ENCODE peak calls at places on chromosomes 2 and 18, in eight cellular contexts. P is T-helper 2 cell; B is foreskin melanocyte; Q is mesothelial cell of epicardium; E is stimulated activated CD4-positive, alpha-beta T cell treated with anti-CD3 and anti-CD28 coated beads, Interleukin-2, amount 100 ng/mL, for 48 hours; F is ovary; N is uterus; H is kidney epithelial cell. U is an unnamed sample.

GRCh38 chr2:60707750-60708371 is 48.2 kb upstream of the PAPOLG start:
- DNase-seq in P (peak), B (peak), Q (no peak), E (no peak), F (no peak), N (no peak), H (no peak), U (no peak)

GRCh38 chr2:47049502-47049901 is 105.6 kb downstream of the STPG4 start:
- DNase-seq in P (no peak), B (no peak), Q (no peak), E (no peak), F (no peak), N (no peak), H (no peak), U (no peak)

GRCh38 chr2:133475610-133476009 is 92.7 kb downstream of the NCKAP5 start:
- DNase-seq in P (no peak), B (no peak), Q (no peak), E (no peak), F (no peak), N (no peak), H (no peak), U (no peak)

GRCh38 chr18:35715139-35715538 is 133.6 kb downstream of the GALNT1 start:
- DNase-seq in P (no peak), B (no peak), Q (no peak), E (no peak), F (no peak), N (no peak), H (no peak), U (no peak)

GRCh38 chr18:44700652-44701051 is 20.0 kb downstream of the SETBP1 start:
- DNase-seq in P (no peak), B (no peak), Q (no peak), E (no peak), F (peak), N (peak), H (no peak), U (no peak)

GRCh38 chr2:239400000-239400831 is 604 bp downstream of the HDAC4 start:
- DNase-seq in P (no peak), B (no peak), Q (no peak), E (no peak), F (no peak), N (no peak), H (no peak), U (no peak)

GRCh38 chr2:191041418-191042161 is 27.6 kb upstream of the STAT1 start:
- DNase-seq in P (no peak), B (no peak), Q (no peak), E (no peak), F (no peak), N (no peak), H (no peak), U (no peak)

GRCh38 chr2:226031078-226031937 is 631.8 kb downstream of the NYAP2 start:
- DNase-seq in P (no peak), B (peak), Q (peak), E (peak), F (peak), N (peak), H (peak), U (peak)

GRCh38 chr18:67192535-67192934 is 324.0 kb downstream of the DSEL start:
- DNase-seq in P (no peak), B (no peak), Q (no peak), E (no peak), F (no peak), N (no peak), H (no peak), U (no peak)

GRCh38 chr2:59961733-59962132 is 591.7 kb downstream of the BCL11A start:
- DNase-seq in P (no peak), B (no peak), Q (no peak), E (no peak), F (no peak), N (no peak), H (no peak), U (no peak)

GRCh38 chr2:179842498-179843153 is 18.8 kb downstream of the ZNF385B start:
- DNase-seq in P (no peak), B (no peak), Q (no peak), E (no peak), F (no peak), N (no peak), H (no peak), U (no peak)

GRCh38 chr18:45901654-45902210 is 65.4 kb downstream of the EPG5 start:
- DNase-seq in P (no peak), B (no peak), Q (no peak), E (no peak), F (no peak), N (no peak), H (no peak), U (no peak)

GRCh38 chr2:232609607-232610006 is 23.8 kb upstream of the EFHD1 start:
- DNase-seq in P (no peak), B (no peak), Q (no peak), E (no peak), F (no peak), N (no peak), H (no peak), U (no peak)

GRCh38 chr2:174553811-174554493 is 43.7 kb downstream of the WIPF1 start:
- DNase-seq in P (peak), B (no peak), Q (no peak), E (no peak), F (no peak), N (no peak), H (no peak), U (no peak)

GRCh38 chr2:195961873-195962272 is 106.8 kb downstream of the DNAH7 start:
- DNase-seq in P (no peak), B (no peak), Q (no peak), E (no peak), F (no peak), N (no peak), H (no peak), U (no peak)

GRCh38 chr18:28108801-28109200 is 68.1 kb downstream of the CDH2 start:
- DNase-seq in P (no peak), B (no peak), Q (no peak), E (no peak), F (no peak), N (no peak), H (no peak), U (no peak)

GRCh38 chr18:35409921-35410320 is 32.8 kb upstream of the ZNF396 start:
- DNase-seq in P (no peak), B (no peak), Q (no peak), E (no peak), F (no peak), N (no peak), H (no peak), U (no peak)

GRCh38 chr18:70907673-70908072 is 618.8 kb downstream of the SOCS6 start:
- DNase-seq in P (no peak), B (no peak), Q (no peak), E (no peak), F (no peak), N (no peak), H (no peak), U (no peak)

GRCh38 chr2:70992945-70993688 is 1.6 kb downstream of the TEX261 start:
- DNase-seq in P (no peak), B (no peak), Q (peak), E (no peak), F (no peak), N (no peak), H (no peak), U (no peak)

GRCh38 chr2:105294844-105295481 is 34.6 kb downstream of the TGFBRAP1 start:
- DNase-seq in P (no peak), B (peak), Q (peak), E (peak), F (peak), N (no peak), H (no peak), U (no peak)

GRCh38 chr2:486381-486780 is 190.8 kb downstream of the TMEM18 start:
- DNase-seq in P (no peak), B (no peak), Q (no peak), E (no peak), F (no peak), N (no peak), H (no peak), U (no peak)

GRCh38 chr2:218879881-218880748 is 537 bp upstream of the WNT10A start:
- DNase-seq in P (peak), B (no peak), Q (peak), E (peak), F (no peak), N (no peak), H (no peak), U (no peak)

GRCh38 chr2:84378960-84379359 is 80.1 kb downstream of the SUCLG1 start:
- DNase-seq in P (no peak), B (no peak), Q (no peak), E (no peak), F (no peak), N (no peak), H (no peak), U (no peak)

GRCh38 chr2:183610724-183611123 is 486.5 kb downstream of the NUP35 start:
- DNase-seq in P (no peak), B (peak), Q (no peak), E (no peak), F (no peak), N (no peak), H (no peak), U (no peak)

GRCh38 chr2:151851761-151852160 is 23.5 kb upstream of the ARL5A start:
- DNase-seq in P (no peak), B (no peak), Q (no peak), E (no peak), F (no peak), N (no peak), H (peak), U (no peak)

GRCh38 chr2:218781691-218782528 is at the start of gene CYP27A1:
- DNase-seq in P (no peak), B (peak), Q (peak), E (no peak), F (peak), N (peak), H (no peak), U (peak)

GRCh38 chr2:205721057-205721767 is 38.9 kb downstream of the NRP2 start:
- DNase-seq in P (no peak), B (peak), Q (no peak), E (no peak), F (no peak), N (no peak), H (no peak), U (no peak)

GRCh38 chr2:74181739-74182138 is 3.1 kb upstream of the MOB1A start:
- DNase-seq in P (no peak), B (no peak), Q (no peak), E (no peak), F (no peak), N (no peak), H (no peak), U (no peak)

GRCh38 chr2:234444888-234445287 is 52.0 kb downstream of the ARL4C start:
- DNase-seq in P (peak), B (peak), Q (no peak), E (no peak), F (no peak), N (no peak), H (peak), U (peak)

GRCh38 chr2:225337183-225337582 is 62.3 kb upstream of the NYAP2 start:
- DNase-seq in P (no peak), B (peak), Q (no peak), E (no peak), F (no peak), N (no peak), H (peak), U (no peak)

GRCh38 chr2:48433682-48434081 is 96.3 kb upstream of the STON1 start:
- DNase-seq in P (no peak), B (no peak), Q (no peak), E (no peak), F (peak), N (peak), H (no peak), U (no peak)

GRCh38 chr2:180694445-180695421 is 285.7 kb upstream of the UBE2E3 start:
- DNase-seq in P (no peak), B (no peak), Q (no peak), E (no peak), F (no peak), N (no peak), H (no peak), U (no peak)

GRCh38 chr2:166453995-166454595 is 40.0 kb downstream of the SCN7A start:
- DNase-seq in P (no peak), B (no peak), Q (no peak), E (no peak), F (no peak), N (no peak), H (no peak), U (no peak)

GRCh38 chr2:236309669-236310029 is 45.4 kb upstream of the ASB18 start:
- DNase-seq in P (no peak), B (no peak), Q (no peak), E (no peak), F (no peak), N (no peak), H (no peak), U (no peak)

GRCh38 chr2:235026137-235026536 is 74.3 kb downstream of the SH3BP4 start:
- DNase-seq in P (no peak), B (no peak), Q (no peak), E (no peak), F (no peak), N (no peak), H (peak), U (no peak)

U was measured in left ventricle myocardium inferior.